ENCODE peak calls at places on chromosome 5, in four cellular contexts. One of them, this sample, is unnamed.

GRCh38 chr5:180090769-180091546 is 19.4 kb upstream of the RNF130 start:
- DNase-seq in ascending aorta: peak; percentile 46
- DNase-seq in C1 segment of cervical spinal cord: no peak
- DNase-seq in fibroblast of gingiva: peak; percentile 27
- DNase-seq in this sample: no peak

GRCh38 chr5:141858084-141858765 is 20.0 kb downstream of the PCDH1 start:
- DNase-seq in ascending aorta: no peak
- DNase-seq in C1 segment of cervical spinal cord: no peak
- DNase-seq in fibroblast of gingiva: no peak
- DNase-seq in this sample: no peak

GRCh38 chr5:146690880-146691355 is 174.9 kb upstream of the GPR151 start:
- DNase-seq in ascending aorta: no peak
- DNase-seq in C1 segment of cervical spinal cord: no peak
- DNase-seq in fibroblast of gingiva: no peak
- DNase-seq in this sample: no peak

GRCh38 chr5:142726188-142726731 is 40.4 kb upstream of the FGF1 start:
- DNase-seq in ascending aorta: peak; percentile 8
- DNase-seq in C1 segment of cervical spinal cord: no peak
- DNase-seq in fibroblast of gingiva: peak; percentile 93
- DNase-seq in this sample: peak; percentile 53

GRCh38 chr5:143653766-143654282 is 158.1 kb upstream of the HMHB1 start:
- DNase-seq in ascending aorta: no peak
- DNase-seq in C1 segment of cervical spinal cord: no peak
- DNase-seq in fibroblast of gingiva: no peak
- DNase-seq in this sample: no peak

GRCh38 chr5:1594336-1595106 is 70.8 kb upstream of the LPCAT1 start:
- DNase-seq in ascending aorta: peak; percentile 81
- DNase-seq in C1 segment of cervical spinal cord: peak; percentile 26
- DNase-seq in fibroblast of gingiva: no peak
- DNase-seq in this sample: no peak

GRCh38 chr5:3599283-3600105 is 3.9 kb downstream of the IRX1 start:
- DNase-seq in ascending aorta: no peak
- DNase-seq in C1 segment of cervical spinal cord: no peak
- DNase-seq in fibroblast of gingiva: no peak
- DNase-seq in this sample: no peak

GRCh38 chr5:149937610-149938009 is 7.0 kb downstream of the PDE6A start:
- DNase-seq in ascending aorta: no peak
- DNase-seq in C1 segment of cervical spinal cord: no peak
- DNase-seq in fibroblast of gingiva: no peak
- DNase-seq in this sample: peak; percentile 70

GRCh38 chr5:127423173-127423798 is 94.2 kb upstream of the PRRC1 start:
- DNase-seq in ascending aorta: no peak
- DNase-seq in C1 segment of cervical spinal cord: no peak
- DNase-seq in fibroblast of gingiva: no peak
- DNase-seq in this sample: no peak

GRCh38 chr5:5209101-5209500 is 69.0 kb downstream of the ADAMTS16 start:
- DNase-seq in ascending aorta: no peak
- DNase-seq in C1 segment of cervical spinal cord: no peak
- DNase-seq in fibroblast of gingiva: peak; percentile 16
- DNase-seq in this sample: no peak

GRCh38 chr5:76210946-76211345 is 127.8 kb downstream of the SV2C start:
- DNase-seq in ascending aorta: no peak
- DNase-seq in C1 segment of cervical spinal cord: no peak
- DNase-seq in fibroblast of gingiva: no peak
- DNase-seq in this sample: no peak

GRCh38 chr5:38596997-38597396 is 40.6 kb upstream of the LIFR start:
- DNase-seq in ascending aorta: no peak
- DNase-seq in C1 segment of cervical spinal cord: no peak
- DNase-seq in fibroblast of gingiva: no peak
- DNase-seq in this sample: no peak

GRCh38 chr5:458547-459353 is 15.8 kb downstream of the EXOC3 start:
- DNase-seq in ascending aorta: peak; percentile 61
- DNase-seq in C1 segment of cervical spinal cord: no peak
- DNase-seq in fibroblast of gingiva: peak; percentile 30
- DNase-seq in this sample: peak; percentile 60

GRCh38 chr5:177132504-177133118 is 962 bp upstream of the NSD1 start:
- DNase-seq in ascending aorta: no peak
- DNase-seq in C1 segment of cervical spinal cord: peak; percentile 74
- DNase-seq in fibroblast of gingiva: no peak
- DNase-seq in this sample: no peak

GRCh38 chr5:52738095-52738506 is 49.6 kb upstream of the ITGA1 start:
- DNase-seq in ascending aorta: no peak
- DNase-seq in C1 segment of cervical spinal cord: no peak
- DNase-seq in fibroblast of gingiva: no peak
- DNase-seq in this sample: peak; percentile 46

GRCh38 chr5:74326571-74327338 is 313.8 kb downstream of the ENC1 start:
- DNase-seq in ascending aorta: no peak
- DNase-seq in C1 segment of cervical spinal cord: no peak
- DNase-seq in fibroblast of gingiva: peak; percentile 58
- DNase-seq in this sample: peak; percentile 98

GRCh38 chr5:135565256-135565655 is 13.5 kb downstream of the CXCL14 start:
- DNase-seq in ascending aorta: no peak
- DNase-seq in C1 segment of cervical spinal cord: no peak
- DNase-seq in fibroblast of gingiva: peak; percentile 71
- DNase-seq in this sample: no peak

GRCh38 chr5:170228756-170229459 is 3.9 kb upstream of the C5orf58 start:
- DNase-seq in ascending aorta: no peak
- DNase-seq in C1 segment of cervical spinal cord: no peak
- DNase-seq in fibroblast of gingiva: no peak
- DNase-seq in this sample: no peak

GRCh38 chr5:73152411-73153388 is 20.3 kb upstream of the TMEM174 start:
- DNase-seq in ascending aorta: no peak
- DNase-seq in C1 segment of cervical spinal cord: no peak
- DNase-seq in fibroblast of gingiva: no peak
- DNase-seq in this sample: no peak